ENCODE peak calls at places on chromosome 5, in seven cellular contexts. Q is A549, O is SK-N-SH, D is K562, G is GM12878, Y is HepG2, E is H1. K is an unnamed sample.

GRCh38 chr5:10456583-10457562 is 15.2 kb downstream of the ROPN1L start:
- DNase-seq in Q (no peak), O (no peak), D (no peak), G (no peak), Y (no peak), E (no peak), K (peak; percentile 82)

GRCh38 chr5:66710557-66710956 is 114.4 kb downstream of the MAST4 start:
- DNase-seq in Q (no peak), O (no peak), D (no peak), G (no peak), Y (no peak), E (no peak), K (peak; percentile 4)

GRCh38 chr5:7850533-7851239 is at the start of gene CFAP90:
- DNase-seq in Q (no peak), O (peak; percentile 94), D (no peak), G (no peak), Y (peak; percentile 49), E (no peak), K (peak; percentile 30)

GRCh38 chr5:17132444-17133083 is 84.9 kb upstream of the BASP1 start:
- DNase-seq in Q (peak; percentile 48), O (peak; percentile 46), D (peak; percentile 49), G (no peak), Y (no peak), E (no peak), K (peak; percentile 63)

GRCh38 chr5:75523275-75523674 is 11.6 kb downstream of the POLK start:
- DNase-seq in Q (no peak), O (no peak), D (no peak), G (no peak), Y (peak; percentile 67), E (no peak), K (no peak)

GRCh38 chr5:174340221-174340620 is 294.7 kb downstream of the NSG2 start:
- DNase-seq in Q (no peak), O (no peak), D (no peak), G (no peak), Y (no peak), E (no peak), K (peak; percentile 8)

GRCh38 chr5:19987594-19988345 is at the start of gene CDH18:
- DNase-seq in Q (peak; percentile 30), O (peak; percentile 73), D (no peak), G (no peak), Y (no peak), E (peak; percentile 54), K (peak; percentile 38)

GRCh38 chr5:169367861-169368260 is 66.9 kb upstream of the SLIT3 start:
- DNase-seq in Q (no peak), O (no peak), D (no peak), G (no peak), Y (no peak), E (no peak), K (no peak)

GRCh38 chr5:1465966-1466471 is 20.8 kb upstream of the SLC6A3 start:
- DNase-seq in Q (no peak), O (no peak), D (no peak), G (no peak), Y (no peak), E (no peak), K (no peak)

GRCh38 chr5:113378960-113379541 is 55.7 kb downstream of the TSSK1B start:
- DNase-seq in Q (peak; percentile 67), O (peak; percentile 69), D (peak; percentile 54), G (peak; percentile 9), Y (peak; percentile 47), E (peak; percentile 44), K (peak; percentile 62)

GRCh38 chr5:91378683-91379601 is 4.2 kb downstream of the ARRDC3 start:
- DNase-seq in Q (no peak), O (no peak), D (no peak), G (no peak), Y (no peak), E (no peak), K (no peak)

GRCh38 chr5:125450803-125451202 is 704.4 kb upstream of the ZNF608 start:
- DNase-seq in Q (no peak), O (no peak), D (no peak), G (no peak), Y (no peak), E (no peak), K (peak; percentile 67)

GRCh38 chr5:79133121-79133656 is 21.6 kb downstream of the BHMT start:
- DNase-seq in Q (no peak), O (peak; percentile 30), D (peak; percentile 15), G (no peak), Y (peak; percentile 7), E (no peak), K (peak; percentile 61)

GRCh38 chr5:154077692-154078091 is 38.9 kb downstream of the MFAP3 start:
- DNase-seq in Q (no peak), O (no peak), D (no peak), G (no peak), Y (no peak), E (no peak), K (peak; percentile 31)

GRCh38 chr5:125199373-125199772 is 452.9 kb upstream of the ZNF608 start:
- DNase-seq in Q (no peak), O (no peak), D (no peak), G (no peak), Y (no peak), E (no peak), K (no peak)

GRCh38 chr5:1639757-1640156 is 116.0 kb upstream of the LPCAT1 start:
- DNase-seq in Q (no peak), O (no peak), D (peak; percentile 9), G (no peak), Y (no peak), E (no peak), K (no peak)

GRCh38 chr5:42985129-42986037 is 54.7 kb downstream of the ANXA2R start:
- DNase-seq in Q (no peak), O (no peak), D (no peak), G (no peak), Y (peak; percentile 43), E (no peak), K (peak; percentile 88)

GRCh38 chr5:55254802-55255201 is 21.4 kb upstream of the CCNO start:
- DNase-seq in Q (no peak), O (no peak), D (no peak), G (no peak), Y (no peak), E (no peak), K (no peak)

GRCh38 chr5:83563631-83564030 is 92.1 kb downstream of the VCAN start:
- DNase-seq in Q (no peak), O (no peak), D (no peak), G (no peak), Y (peak; percentile 88), E (no peak), K (no peak)

GRCh38 chr5:32531885-32532520 is 53.4 kb upstream of the SUB1 start:
- DNase-seq in Q (peak; percentile 75), O (no peak), D (no peak), G (peak; percentile 60), Y (peak; percentile 82), E (peak; percentile 13), K (peak; percentile 74)

GRCh38 chr5:169415351-169415750 is 114.4 kb upstream of the SLIT3 start:
- DNase-seq in Q (no peak), O (no peak), D (no peak), G (no peak), Y (no peak), E (no peak), K (no peak)

GRCh38 chr5:14188778-14189177 is 45.6 kb downstream of the TRIO start:
- DNase-seq in Q (no peak), O (no peak), D (no peak), G (no peak), Y (no peak), E (no peak), K (no peak)

GRCh38 chr5:14191325-14191724 is 48.2 kb downstream of the TRIO start:
- DNase-seq in Q (no peak), O (no peak), D (no peak), G (no peak), Y (no peak), E (no peak), K (no peak)

GRCh38 chr5:14187660-14188059 is 44.5 kb downstream of the TRIO start:
- DNase-seq in Q (no peak), O (no peak), D (no peak), G (no peak), Y (no peak), E (no peak), K (no peak)

GRCh38 chr5:14189680-14190079 is 46.5 kb downstream of the TRIO start:
- DNase-seq in Q (no peak), O (no peak), D (no peak), G (no peak), Y (no peak), E (no peak), K (no peak)

GRCh38 chr5:14190194-14191164 is 47.3 kb downstream of the TRIO start:
- DNase-seq in Q (peak; percentile 85), O (no peak), D (no peak), G (no peak), Y (no peak), E (no peak), K (peak; percentile 99)
- TF ChIP-seq RFX5 in Q (no peak), O (no peak), D (no peak), G (no peak), Y (no peak), E (no peak), K (no peak)

DNA sequence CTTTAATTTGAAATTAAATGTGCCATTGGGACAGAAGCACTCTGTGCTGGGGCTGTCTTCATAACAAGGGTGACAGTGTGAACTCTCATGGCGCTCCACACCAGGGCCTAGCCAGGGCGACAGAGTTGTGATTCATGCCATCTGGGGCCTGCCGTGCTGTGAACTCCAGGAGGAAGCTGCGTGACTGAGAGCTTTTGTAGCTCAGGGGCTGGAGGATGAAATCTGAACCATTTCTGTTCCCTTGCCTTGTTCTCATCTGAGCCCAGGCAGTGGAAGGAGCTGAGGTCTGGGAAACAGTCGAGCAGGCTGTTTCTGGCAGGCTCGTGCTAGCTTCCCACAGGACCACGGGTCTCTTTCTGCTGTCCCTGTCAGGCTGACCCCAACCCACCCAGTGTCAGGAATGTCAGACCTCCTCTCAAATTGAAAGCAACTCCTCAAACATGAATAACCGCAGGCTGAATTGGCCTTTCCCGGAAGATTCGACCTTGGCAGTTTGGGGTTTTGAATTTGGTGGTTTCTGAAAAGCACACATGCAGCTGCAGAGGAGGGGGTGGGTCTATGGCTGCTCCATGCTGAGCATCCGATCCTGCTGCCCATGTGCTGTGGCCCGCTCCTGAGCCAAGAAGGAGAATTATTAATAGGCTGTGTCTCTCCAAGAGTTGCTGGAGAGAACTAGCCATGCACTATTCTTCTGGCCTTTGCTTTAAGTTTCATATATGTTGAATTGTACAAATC is 69.2 kb upstream of the RPS23 start:
- DNase-seq in Q (no peak), O (no peak), D (no peak), G (no peak), Y (no peak), E (no peak), K (peak; percentile 90)
- TF ChIP-seq RFX5 in Q (no peak), O (no peak), D (no peak), G (no peak), Y (no peak), E (no peak), K (no peak)

DNA sequence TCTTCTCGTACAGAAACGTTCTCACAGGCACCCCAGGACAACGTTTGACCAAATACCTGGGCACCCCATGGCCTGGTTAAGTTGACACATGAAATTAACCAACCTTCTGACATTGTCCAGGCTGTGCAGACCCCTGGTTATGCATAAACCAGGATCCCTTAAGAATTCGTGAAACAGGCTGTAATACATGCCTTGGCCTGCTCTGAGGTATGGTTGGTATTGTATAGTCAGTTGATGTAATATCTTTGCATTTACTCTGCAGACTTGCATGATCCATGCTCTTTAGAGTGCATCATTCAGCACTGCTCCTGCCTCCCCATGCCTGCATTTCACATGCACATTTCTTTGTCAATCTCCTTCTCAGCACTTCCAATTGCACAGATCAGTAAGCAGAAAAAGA is 687.3 kb downstream of the TAF11L14 start:
- DNase-seq in Q (no peak), O (no peak), D (no peak), G (no peak), Y (no peak), E (no peak), K (no peak)
- TF ChIP-seq RFX5 in Q (no peak), O (no peak), D (no peak), G (no peak), Y (no peak), E (no peak), K (no peak)

GRCh38 chr5:180684623-180685161 is 35.3 kb upstream of the FLT4 start:
- DNase-seq in Q (no peak), O (no peak), D (no peak), G (no peak), Y (no peak), E (no peak), K (no peak)
- TF ChIP-seq RFX5 in Q (no peak), O (no peak), D (no peak), G (no peak), Y (no peak), E (no peak), K (no peak)